ENCODE peak calls at places on chromosomes 11 and 22, in six cellular contexts. B is tibial nerve, I is cardiac muscle cell, Q is fibroblast of lung, W is DND-41, A is thoracic aorta. K is an unnamed sample.
A peak's percentile ranks its signal among the peaks of the same experiment; 100 is the strongest.

GRCh38 chr11:115912484-115912945 is 408.3 kb upstream of the CADM1 start:
- DNase-seq in W (no peak), A (no peak), Q (no peak), B (no peak), I (peak; percentile 42), K (no peak)

GRCh38 chr11:39412117-39412516 is 2047.3 kb downstream of the LRRC4C start:
- DNase-seq in A (no peak), I (no peak), Q (no peak), W (no peak), B (no peak), K (no peak)

GRCh38 chr22:41772645-41773044 is 27.8 kb upstream of the CCDC134 start:
- DNase-seq in W (no peak), I (no peak), B (no peak), Q (no peak), A (no peak), K (no peak)

GRCh38 chr11:24286238-24286637 is 210.6 kb upstream of the LUZP2 start:
- DNase-seq in I (no peak), A (no peak), W (no peak), B (no peak), Q (no peak), K (no peak)

GRCh38 chr22:42360348-42360747 is 71.9 kb downstream of the NFAM1 start:
- DNase-seq in I (no peak), Q (no peak), W (no peak), B (no peak), A (no peak), K (peak; percentile 68)

GRCh38 chr11:65773784-65774411 is 6.9 kb downstream of the AP5B1 start:
- DNase-seq in A (no peak), Q (no peak), B (no peak), I (no peak), W (no peak), K (no peak)

GRCh38 chr11:28715726-28716125 is 607.5 kb downstream of the METTL15 start:
- DNase-seq in W (no peak), Q (no peak), I (no peak), B (no peak), A (no peak), K (no peak)

GRCh38 chr22:48536691-48537591 is 1290.7 kb downstream of the BRD1 start:
- DNase-seq in B (peak; percentile 14), Q (no peak), A (peak; percentile 59), W (no peak), I (no peak), K (no peak)

GRCh38 chr11:66075273-66075672 is 5.2 kb downstream of the PACS1 start:
- DNase-seq in I (no peak), A (no peak), B (no peak), W (no peak), Q (no peak), K (peak; percentile 27)

GRCh38 chr11:79371152-79371551 is 69.7 kb downstream of the TENM4 start:
- DNase-seq in W (no peak), A (no peak), Q (no peak), I (no peak), B (no peak), K (no peak)

GRCh38 chr22:23828800-23829680 is 9.8 kb downstream of the DERL3 start:
- DNase-seq in Q (no peak), B (no peak), I (no peak), A (no peak), W (no peak), K (peak; percentile 81)

GRCh38 chr11:62806611-62807121 is 1.4 kb upstream of the NXF1 start:
- DNase-seq in W (no peak), Q (peak; percentile 37), A (no peak), I (peak; percentile 58), B (peak; percentile 18), K (no peak)

GRCh38 chr11:112881461-112881860 is 79.8 kb upstream of the NCAM1 start:
- DNase-seq in Q (peak; percentile 18), W (no peak), B (no peak), I (peak; percentile 91), A (peak; percentile 33), K (no peak)

GRCh38 chr11:20097319-20098221 is 62.7 kb downstream of the DBX1 start:
- DNase-seq in I (no peak), A (no peak), B (no peak), W (no peak), Q (peak; percentile 94), K (no peak)

GRCh38 chr22:50531546-50532352 is 1.9 kb upstream of the TYMP start:
- DNase-seq in A (no peak), B (peak; percentile 70), I (peak; percentile 64), Q (peak; percentile 58), W (no peak), K (peak; percentile 93)

GRCh38 chr22:27986937-27987336 is 67.9 kb upstream of the PITPNB start:
- DNase-seq in B (no peak), I (no peak), W (no peak), Q (no peak), A (no peak), K (no peak)

GRCh38 chr11:88484873-88485621 is 147.5 kb upstream of the CTSC start:
- DNase-seq in B (no peak), I (peak; percentile 52), Q (peak; percentile 29), A (no peak), W (peak; percentile 53), K (no peak)

GRCh38 chr11:61754534-61755482 is 2.4 kb downstream of the MYRF start:
- DNase-seq in A (no peak), I (peak; percentile 86), Q (peak; percentile 15), B (no peak), W (no peak), K (no peak)

GRCh38 chr22:35329114-35329847 is 29.6 kb downstream of the TOM1 start:
- DNase-seq in B (no peak), W (no peak), Q (no peak), I (no peak), A (no peak), K (no peak)

GRCh38 chr11:67691149-67691548 is 16.7 kb upstream of the ALDH3B2 start:
- DNase-seq in I (peak; percentile 22), B (no peak), W (no peak), Q (peak; percentile 2), A (no peak), K (no peak)

GRCh38 chr11:112268406-112268805 is 7.7 kb upstream of the PLET1 start:
- DNase-seq in W (no peak), B (no peak), I (no peak), Q (no peak), A (no peak), K (no peak)

GRCh38 chr11:73870261-73870660 is 6.4 kb downstream of the COA4 start:
- DNase-seq in A (no peak), B (no peak), I (no peak), W (no peak), Q (no peak), K (no peak)

GRCh38 chr11:14818779-14819178 is 73.3 kb downstream of the CYP2R1 start:
- DNase-seq in Q (no peak), A (no peak), B (no peak), W (no peak), I (no peak), K (no peak)

GRCh38 chr11:117643606-117644300 is 153.3 kb downstream of the DSCAML1 start:
- DNase-seq in Q (no peak), A (no peak), I (peak; percentile 77), W (no peak), B (no peak), K (no peak)

GRCh38 chr11:125088576-125089455 is 22.6 kb downstream of the TMEM218 start:
- DNase-seq in W (no peak), A (no peak), B (no peak), I (no peak), Q (no peak), K (no peak)

GRCh38 chr11:75352417-75353206 is 1.2 kb upstream of the ARRB1 start:
- DNase-seq in I (no peak), B (no peak), A (no peak), W (no peak), Q (no peak), K (no peak)

GRCh38 chr11:87432006-87432405 is 394.3 kb downstream of the TMEM135 start:
- DNase-seq in Q (peak; percentile 59), A (no peak), B (no peak), W (no peak), I (no peak), K (no peak)

GRCh38 chr22:50714631-50715179 is 23.3 kb upstream of the ACR start:
- DNase-seq in A (no peak), Q (no peak), I (no peak), B (no peak), W (no peak), K (peak; percentile 21)

GRCh38 chr22:24426859-24427499 is 420 bp upstream of the ADORA2A start:
- DNase-seq in A (no peak), W (peak; percentile 46), I (no peak), Q (no peak), B (no peak), K (no peak)

GRCh38 chr22:19912236-19912999 is 29.2 kb upstream of the COMT start:
- DNase-seq in B (no peak), Q (no peak), A (no peak), I (no peak), W (no peak), K (no peak)

GRCh38 chr11:122207505-122207904 is 91.5 kb upstream of the BLID start:
- DNase-seq in B (peak; percentile 43), A (no peak), Q (peak; percentile 93), I (no peak), W (no peak), K (no peak)

GRCh38 chr11:122213111-122213510 is 97.1 kb upstream of the BLID start:
- DNase-seq in A (no peak), I (no peak), W (no peak), Q (no peak), B (no peak), K (no peak)

GRCh38 chr11:122207921-122208764 is 92.1 kb upstream of the BLID start:
- DNase-seq in A (no peak), I (no peak), B (no peak), Q (peak; percentile 85), W (no peak), K (no peak)

GRCh38 chr11:122210378-122210995 is 94.5 kb upstream of the BLID start:
- DNase-seq in B (no peak), Q (no peak), I (no peak), W (no peak), A (no peak), K (no peak)

GRCh38 chr11:122209619-122210377 is 93.8 kb upstream of the BLID start:
- DNase-seq in B (peak; percentile 95), A (peak; percentile 75), Q (peak; percentile 96), I (no peak), W (no peak), K (peak; percentile 21)
- H3K4me1 ChIP-seq in B (no peaks in the 10 kb centered on the region), A (peaks cover 92% of the 10 kb centered on the region), Q (peaks cover 39% of the 10 kb centered on the region), I (peaks cover 6% of the 10 kb centered on the region), W (no peaks in the 10 kb centered on the region), K (no peaks in the 10 kb centered on the region)

GRCh38 chr11:44310198-44310455 is 188 bp upstream of the ALX4 start:
- DNase-seq in I (no peak), W (no peak), B (no peak), A (no peak), Q (no peak), K (no peak)
- H3K4me3 ChIP-seq in I (peak overlapping the region; percentile 29), W (no peak overlapping the region), B (peak overlapping the region; percentile 24), A (peak overlapping the region; percentile 65), Q (no peak overlapping the region), K (no peak overlapping the region)

GRCh38 chr11:48207881-48208280 is 8.7 kb upstream of the OR4B1 start:
- DNase-seq in B (no peak), A (no peak), W (no peak), Q (no peak), I (no peak), K (no peak)

GRCh38 chr11:48210052-48210451 is 6.6 kb upstream of the OR4B1 start:
- DNase-seq in A (no peak), B (no peak), Q (no peak), I (no peak), W (no peak), K (no peak)
- TF ChIP-seq CTCF in A (no peak), B (no peak), Q (no peak), I (no peak), W (peak; percentile 10), K (peak; percentile 14)

GRCh38 chr22:37305873-37306272 is 23.6 kb downstream of the CYTH4 start:
- DNase-seq in I (no peak), Q (no peak), W (no peak), A (no peak), B (no peak), K (no peak)
- H3K4me1 ChIP-seq in I (peaks cover 10% of the 10 kb centered on the region), Q (peaks cover 43% of the 10 kb centered on the region), W (peaks cover 46% of the 10 kb centered on the region), A (peaks cover 22% of the 10 kb centered on the region), B (no peaks in the 10 kb centered on the region), K (no peaks in the 10 kb centered on the region)

K was measured in right lobe of liver.